ENCODE peak calls at places on chromosome 14, in seven cellular contexts. Q is naive thymus-derived CD4-positive, alpha-beta T cell; S is stomach; H is SJSA1; G is transverse colon; D is A673; Z is thoracic aorta. C is an unnamed sample. For H3K9me3, the result is how much of the 10 kb centered on the place peaks cover.

GRCh38 chr14:39432619-39433451 is 602 bp upstream of the FBXO33 start:
- DNase-seq in H (peak), S (peak), G (peak), Q (peak), D (peak), Z (peak), C (peak)

GRCh38 chr14:26984318-26985177 is 386.7 kb upstream of the NOVA1 start:
- DNase-seq in D (peak), Q (no peak), G (peak), H (peak), S (peak), Z (no peak), C (peak)

GRCh38 chr14:71371711-71372396 is 464.6 kb downstream of the PCNX1 start:
- DNase-seq in S (no peak), D (peak), H (no peak), Z (no peak), Q (no peak), G (no peak), C (no peak)

GRCh38 chr14:62373889-62374394 is 611.7 kb downstream of the SNAPC1 start:
- DNase-seq in S (no peak), H (no peak), Q (no peak), G (no peak), D (no peak), Z (no peak), C (no peak)

GRCh38 chr14:62657376-62657775 is 387.9 kb downstream of the KCNH5 start:
- DNase-seq in G (no peak), D (no peak), Q (no peak), S (no peak), Z (no peak), H (no peak), C (no peak)

GRCh38 chr14:57293851-57294837 is 25.4 kb downstream of the AP5M1 start:
- DNase-seq in H (no peak), G (no peak), D (peak), Q (no peak), Z (no peak), S (no peak), C (no peak)

GRCh38 chr14:71711131-71711530 is 221.1 kb upstream of the RGS6 start:
- DNase-seq in Q (peak), S (no peak), G (no peak), D (peak), Z (no peak), H (no peak), C (no peak)

GRCh38 chr14:47442206-47442605 is 233.2 kb downstream of the MDGA2 start:
- DNase-seq in H (no peak), S (no peak), Q (no peak), G (no peak), Z (no peak), D (no peak), C (peak)

GRCh38 chr14:50620341-50620740 is 47.8 kb downstream of the SAV1 start:
- DNase-seq in G (no peak), H (no peak), D (no peak), S (no peak), Z (no peak), Q (no peak), C (no peak)

GRCh38 chr14:101761881-101762529 is 496 bp downstream of the PPP2R5C start:
- DNase-seq in Z (no peak), G (peak), S (peak), D (peak), Q (peak), H (peak), C (no peak)

GRCh38 chr14:54192610-54193009 is 204.2 kb upstream of the CDKN3 start:
- DNase-seq in Q (no peak), G (no peak), D (no peak), H (no peak), S (no peak), Z (no peak), C (no peak)

GRCh38 chr14:63727231-63727735 is 582 bp downstream of the SGPP1 start:
- DNase-seq in Z (no peak), D (peak), Q (no peak), G (peak), S (peak), H (no peak), C (peak)

GRCh38 chr14:91395998-91396660 is 21.5 kb downstream of the CCDC88C start:
- DNase-seq in Z (no peak), D (no peak), Q (no peak), G (peak), S (no peak), H (no peak), C (peak)

GRCh38 chr14:73049428-73049827 is 8.9 kb upstream of the RBM25 start:
- DNase-seq in H (no peak), G (no peak), S (no peak), D (no peak), Z (no peak), Q (no peak), C (no peak)

GRCh38 chr14:31842905-31843304 is 234.2 kb upstream of the ARHGAP5 start:
- DNase-seq in H (no peak), S (no peak), Z (no peak), G (no peak), Q (no peak), D (no peak), C (no peak)

GRCh38 chr14:60651936-60652673 is 2.8 kb upstream of the SIX1 start:
- DNase-seq in Q (no peak), S (no peak), Z (no peak), H (no peak), D (no peak), G (no peak), C (peak)

GRCh38 chr14:53470351-53471043 is 317.4 kb upstream of the DDHD1 start:
- DNase-seq in Q (no peak), H (no peak), D (no peak), Z (no peak), G (no peak), S (no peak), C (peak)

GRCh38 chr14:61342941-61343340 is 21.6 kb downstream of the PRKCH start:
- DNase-seq in Z (no peak), H (no peak), D (no peak), G (no peak), Q (no peak), S (no peak), C (no peak)

GRCh38 chr14:36901846-36902245 is 240.2 kb downstream of the PAX9 start:
- DNase-seq in Q (no peak), G (no peak), S (no peak), D (no peak), Z (no peak), H (no peak), C (no peak)

GRCh38 chr14:36619853-36620252 is 37.4 kb upstream of the NKX2-8 start:
- DNase-seq in D (no peak), S (no peak), Z (no peak), H (no peak), Q (no peak), G (no peak), C (no peak)

GRCh38 chr14:41570415-41571155 is 36.1 kb upstream of the LRFN5 start:
- DNase-seq in Z (no peak), D (no peak), G (no peak), Q (no peak), H (no peak), S (no peak), C (no peak)

GRCh38 chr14:91038439-91038838 is 22.0 kb downstream of the RPS6KA5 start:
- DNase-seq in S (no peak), G (no peak), Z (no peak), Q (no peak), H (no peak), D (no peak), C (no peak)

DNA sequence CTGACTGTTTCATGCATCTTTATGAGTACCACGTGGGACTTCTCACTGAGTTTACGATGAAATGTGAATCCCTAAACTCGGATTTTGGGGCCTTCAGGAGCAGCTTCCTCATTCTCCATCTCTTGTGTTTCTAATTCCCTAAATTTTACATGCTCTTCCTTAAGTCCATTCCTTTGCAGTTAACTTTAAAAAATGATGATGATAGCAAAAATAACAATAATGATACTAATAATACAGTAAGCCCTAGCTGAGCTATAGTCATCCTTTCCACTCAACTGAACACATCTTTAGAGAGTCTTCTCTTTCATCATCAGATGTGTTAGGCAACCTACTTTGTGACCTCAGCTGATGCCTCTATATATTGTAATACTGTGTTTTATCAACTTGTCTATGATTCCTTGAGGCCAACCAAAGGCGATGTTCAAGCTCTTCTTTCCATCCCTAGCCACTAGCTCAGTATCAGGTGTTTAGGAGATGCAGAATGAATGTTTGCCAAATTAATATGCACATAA is 1196.4 kb downstream of the VRK1 start:
- DNase-seq in S (no peak), D (no peak), Q (no peak), H (no peak), Z (no peak), G (no peak), C (no peak)
- H3K9me3 ChIP-seq in S (under half), D (under half), Q (under half), H (under half), Z (under half), G (under half), C (under half)

GRCh38 chr14:22081352-22081751 is 407.7 kb upstream of the OR4E1 start:
- DNase-seq in Z (no peak), D (no peak), S (no peak), Q (peak), G (no peak), H (no peak), C (no peak)
- H3K27ac ChIP-seq in Z (no peak), D (no peak), S (no peak), Q (no peak), G (no peak), H (no peak), C (no peak)

GRCh38 chr14:25911831-25912230 is 686.0 kb downstream of the NOVA1 start:
- DNase-seq in Q (no peak), S (no peak), D (no peak), G (no peak), Z (no peak), H (no peak), C (no peak)

GRCh38 chr14:25904446-25904845 is 693.4 kb downstream of the NOVA1 start:
- DNase-seq in H (no peak), D (no peak), Q (no peak), G (no peak), Z (no peak), S (no peak), C (no peak)

GRCh38 chr14:25908707-25909106 is 689.1 kb downstream of the NOVA1 start:
- DNase-seq in Q (no peak), Z (no peak), D (no peak), S (no peak), H (no peak), G (no peak), C (no peak)

DNA sequence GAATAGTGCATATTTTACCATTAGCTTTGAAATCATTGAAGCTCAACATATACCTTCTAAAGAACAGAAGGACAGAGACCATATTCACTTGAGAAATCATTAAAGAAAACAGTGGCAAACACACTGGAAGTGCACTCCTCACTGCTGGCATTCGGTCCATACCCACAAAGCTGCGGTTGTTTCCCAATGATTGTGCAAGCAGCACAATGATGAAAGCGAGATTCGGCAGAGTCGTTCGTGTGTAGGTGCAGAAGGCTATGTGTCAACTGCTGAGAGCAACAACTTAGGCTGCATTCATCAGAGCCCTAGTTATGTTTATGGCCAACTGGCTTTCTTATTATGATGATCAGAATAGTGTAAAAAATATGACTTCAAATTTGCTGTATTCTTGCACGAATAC is 688.5 kb downstream of the NOVA1 start:
- DNase-seq in G (no peak), Z (no peak), D (no peak), Q (no peak), H (no peak), S (no peak), C (no peak)
- H3K9me3 ChIP-seq in G (under half), Z (under half), D (under half), Q (under half), H (under half), S (under half), C (under half)

GRCh38 chr14:103593577-103593976 is 30.8 kb downstream of the COA8 start:
- DNase-seq in H (no peak), Q (no peak), G (no peak), D (no peak), S (no peak), Z (no peak), C (no peak)
- H3K27ac ChIP-seq in H (no peak), Q (no peak), G (peak), D (no peak), S (no peak), Z (no peak), C (peak)

DNA sequence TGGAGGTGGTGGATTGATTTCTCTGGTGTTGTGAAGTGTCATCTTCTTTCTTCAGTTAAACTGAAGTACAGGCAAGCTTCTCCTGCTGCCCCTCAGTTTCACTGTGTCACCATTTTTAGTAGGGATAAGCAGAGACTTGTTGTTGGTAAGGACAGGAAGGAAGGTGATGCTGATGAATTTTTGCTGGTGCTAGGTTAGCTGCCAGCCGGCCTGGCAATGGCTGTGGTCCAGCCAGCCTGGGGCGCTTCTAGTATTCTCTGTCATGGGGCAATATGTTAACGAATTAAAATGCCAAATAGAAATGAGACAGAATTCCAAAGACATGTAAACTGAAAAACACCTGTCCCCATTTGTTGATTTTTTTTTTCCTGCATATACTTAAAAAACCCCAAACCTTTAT is 602.9 kb downstream of the DIO2 start:
- DNase-seq in Z (no peak), S (no peak), H (no peak), Q (no peak), G (no peak), D (no peak), C (no peak)
- H3K9me3 ChIP-seq in Z (under half), S (under half), H (under half), Q (under half), G (under half), D (under half), C (under half)

GRCh38 chr14:68458253-68458652 is 334.6 kb downstream of the ZFP36L1 start:
- DNase-seq in H (no peak), G (no peak), Z (no peak), Q (no peak), S (no peak), D (no peak), C (no peak)
- H3K27ac ChIP-seq in H (peak), G (peak), Z (peak), Q (no peak), S (no peak), D (no peak), C (no peak)

GRCh38 chr14:28584951-28585350 is 181.6 kb upstream of the FOXG1 start:
- DNase-seq in S (no peak), Q (no peak), Z (no peak), H (no peak), D (no peak), G (no peak), C (no peak)
- H3K9me3 ChIP-seq in S (under half), Q (under half), Z (under half), H (under half), D (under half), G (under half), C (under half)

GRCh38 chr14:80586116-80586515 is 355.4 kb downstream of the CEP128 start:
- DNase-seq in Z (no peak), H (no peak), D (no peak), G (no peak), S (no peak), Q (no peak), C (peak)

GRCh38 chr14:80587096-80587724 is 354.3 kb downstream of the CEP128 start:
- DNase-seq in S (no peak), D (peak), Q (peak), H (peak), Z (no peak), G (no peak), C (no peak)

GRCh38 chr14:80584638-80585505 is 356.7 kb downstream of the CEP128 start:
- DNase-seq in Q (no peak), H (no peak), Z (no peak), S (no peak), D (no peak), G (no peak), C (no peak)

DNA sequence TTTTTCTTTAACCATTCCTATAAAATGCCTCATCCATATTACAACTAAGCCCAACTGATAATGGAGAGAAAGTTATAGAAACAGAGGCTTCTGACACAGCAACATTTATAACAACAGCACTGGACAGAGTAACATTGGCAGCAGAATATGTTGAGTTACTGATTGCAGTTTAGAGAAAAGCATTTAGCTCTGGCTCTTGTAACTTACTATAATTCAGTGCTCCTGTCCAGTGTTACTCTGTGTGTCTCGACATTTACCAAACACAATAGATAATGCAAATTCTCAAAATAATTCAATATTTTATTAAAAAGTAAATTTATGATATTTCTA is 356.1 kb downstream of the CEP128 start:
- DNase-seq in D (no peak), Q (no peak), Z (no peak), H (no peak), G (no peak), S (no peak), C (no peak)
- H3K27ac ChIP-seq in D (no peak), Q (no peak), Z (no peak), H (no peak), G (no peak), S (no peak), C (no peak)

GRCh38 chr14:94411638-94412037 is 23.2 kb upstream of the SERPINA1 start:
- DNase-seq in H (no peak), G (peak), Q (no peak), S (no peak), D (no peak), Z (no peak), C (no peak)
- H3K9me3 ChIP-seq in H (under half), G (under half), Q (under half), S (under half), D (under half), Z (under half), C (under half)

GRCh38 chr14:69684461-69685183 is 73.2 kb downstream of the SUSD6 start:
- DNase-seq in Q (no peak), S (no peak), H (no peak), G (no peak), D (no peak), Z (no peak), C (no peak)
- H3K27ac ChIP-seq in Q (no peak), S (peak), H (no peak), G (peak), D (no peak), Z (no peak), C (peak)